ENCODE peak calls at places on chromosomes 13 and 19, in nine cellular contexts. R, Q, F, H, W, E, J, G and O are unnamed samples.
A peak's percentile ranks its signal among the peaks of the same experiment; 100 is the strongest.

GRCh38 chr13:55816976-55817601 is 1323.6 kb upstream of the PRR20A start:
- DNase-seq in F (no peak), J (no peak), G (no peak), E (no peak), H (no peak), Q (no peak), W (no peak), R (no peak), O (no peak)

GRCh38 chr19:27776020-27776419 is 1436.9 kb downstream of the UQCRFS1 start:
- DNase-seq in F (peak; percentile 69), H (no peak), W (peak; percentile 78), R (no peak), G (no peak), E (peak; percentile 69), J (no peak), Q (no peak), O (no peak)

GRCh38 chr13:68257111-68257842 is 1027.1 kb upstream of the PCDH9 start:
- DNase-seq in J (no peak), H (no peak), G (no peak), F (peak; percentile 1), R (no peak), Q (no peak), W (peak; percentile 61), E (peak; percentile 12), O (no peak)

GRCh38 chr19:719081-719512 is 10.4 kb downstream of the PALM start:
- DNase-seq in G (peak; percentile 72), F (peak; percentile 84), H (no peak), Q (no peak), W (peak; percentile 53), J (no peak), R (no peak), E (peak; percentile 43), O (no peak)

GRCh38 chr13:38341149-38341692 is 8.4 kb upstream of the UFM1 start:
- DNase-seq in G (no peak), R (no peak), J (no peak), Q (no peak), F (no peak), E (no peak), W (no peak), H (no peak), O (no peak)

GRCh38 chr19:3071764-3072163 is 9.5 kb upstream of the TLE5 start:
- DNase-seq in W (no peak), F (no peak), H (no peak), J (no peak), E (no peak), R (no peak), G (no peak), Q (no peak), O (no peak)

GRCh38 chr19:40529093-40529954 is 47.3 kb upstream of the SHKBP1 start:
- DNase-seq in W (peak; percentile 76), G (peak; percentile 82), F (peak; percentile 82), H (peak; percentile 88), R (peak; percentile 23), Q (peak; percentile 74), E (peak; percentile 95), J (peak; percentile 99), O (peak; percentile 39)

GRCh38 chr13:84399320-84400085 is 517.2 kb upstream of the SLITRK1 start:
- DNase-seq in Q (no peak), F (no peak), G (no peak), J (no peak), H (no peak), W (peak; percentile 25), R (no peak), E (peak; percentile 46), O (no peak)

GRCh38 chr19:42450314-42450934 is 7.7 kb upstream of the CXCL17 start:
- DNase-seq in F (peak; percentile 92), E (peak; percentile 89), J (peak; percentile 75), G (peak; percentile 64), H (peak; percentile 92), R (peak; percentile 51), W (peak; percentile 93), Q (peak; percentile 37), O (peak; percentile 87)

GRCh38 chr13:50208826-50209335 is 193.6 kb downstream of the KCNRG start:
- DNase-seq in J (no peak), H (peak; percentile 21), G (peak; percentile 48), R (no peak), F (peak; percentile 91), W (peak; percentile 98), Q (no peak), E (peak; percentile 54), O (no peak)

GRCh38 chr19:29587518-29587986 is 18.5 kb upstream of the POP4 start:
- DNase-seq in F (no peak), E (no peak), H (peak; percentile 19), G (no peak), W (no peak), R (no peak), J (no peak), Q (no peak), O (peak; percentile 37)

GRCh38 chr19:51076602-51077213 is 6.0 kb downstream of the KLK14 start:
- DNase-seq in F (no peak), W (no peak), J (no peak), R (no peak), Q (no peak), G (no peak), H (no peak), E (no peak), O (no peak)

GRCh38 chr13:19069684-19070397 is 111.8 kb downstream of the TUBA3C start:
- DNase-seq in J (no peak), R (no peak), E (no peak), F (no peak), G (no peak), H (no peak), Q (no peak), W (no peak), O (no peak)

GRCh38 chr13:33176526-33176925 is 109.0 kb downstream of the STARD13 start:
- DNase-seq in J (no peak), R (no peak), H (no peak), G (no peak), W (no peak), F (no peak), E (no peak), Q (no peak), O (no peak)

GRCh38 chr13:80011448-80012212 is 329.3 kb downstream of the SPRY2 start:
- DNase-seq in J (no peak), E (no peak), Q (no peak), G (no peak), F (peak; percentile 81), H (peak; percentile 20), R (no peak), W (peak; percentile 32), O (no peak)

GRCh38 chr19:29705706-29706105 is 9.4 kb downstream of the C19orf12 start:
- DNase-seq in W (no peak), J (no peak), G (no peak), F (no peak), E (no peak), H (no peak), R (no peak), Q (no peak), O (no peak)

GRCh38 chr13:78121459-78122348 is 203.1 kb upstream of the EDNRB start:
- DNase-seq in G (peak; percentile 31), J (peak; percentile 24), Q (no peak), W (peak; percentile 83), H (peak; percentile 16), E (peak; percentile 88), F (peak; percentile 85), R (no peak), O (peak; percentile 39)

DNA sequence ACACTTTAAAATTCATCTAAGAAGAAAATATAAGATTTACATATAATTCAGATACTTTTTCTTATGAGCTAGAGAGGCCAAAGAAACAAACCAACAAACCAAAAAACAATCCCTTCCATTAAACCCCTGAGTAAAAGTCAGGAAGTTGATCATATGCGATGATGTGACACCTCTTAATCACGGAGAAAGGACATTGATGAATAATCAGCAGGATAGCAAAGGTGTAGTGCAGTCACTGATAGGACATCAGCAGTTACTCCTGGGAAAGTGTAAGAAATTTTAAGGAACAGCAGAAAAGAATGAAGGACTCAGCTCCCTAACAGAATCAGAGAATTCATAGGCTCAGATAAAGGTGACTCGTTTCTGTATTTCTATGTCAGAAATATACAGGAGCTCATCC is 202.4 kb upstream of the EDNRB start:
- DNase-seq in E (peak; percentile 16), F (no peak), R (no peak), W (no peak), Q (no peak), H (no peak), J (no peak), G (no peak), O (no peak)
- H3K4me3 ChIP-seq in E (no peak overlapping the region), F (no peak overlapping the region), R (no peak overlapping the region), W (no peak overlapping the region), Q (peak overlapping the region; percentile 22), H (no peak overlapping the region), J (no peak overlapping the region), G (no peak overlapping the region), O (no peak overlapping the region)

DNA sequence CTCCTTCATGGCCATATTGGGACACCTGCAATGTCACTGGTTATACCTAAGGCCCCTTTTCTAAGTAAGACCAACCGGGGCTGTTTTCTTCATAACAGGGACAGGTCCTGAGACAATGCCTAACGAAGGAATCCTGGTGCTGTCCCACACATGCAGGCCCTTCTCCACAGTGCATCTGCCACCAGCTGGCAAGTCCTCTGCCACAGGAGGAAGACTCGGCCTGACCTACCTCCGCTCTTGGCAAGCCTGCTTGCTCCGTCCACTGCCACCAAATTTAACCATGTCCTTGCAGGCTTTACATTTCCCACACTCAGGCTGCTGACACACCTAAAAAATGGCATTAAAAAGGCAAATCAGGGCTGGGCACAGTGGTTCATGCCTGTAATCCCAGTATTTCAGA is 31.8 kb upstream of the EIF3G start:
- DNase-seq in Q (no peak), W (no peak), G (no peak), F (no peak), J (no peak), H (no peak), E (no peak), R (no peak), O (no peak)
- TF ChIP-seq CTCF in Q (no peak), W (no peak), G (no peak), F (no peak), J (no peak), H (no peak), E (no peak), R (no peak), O (no peak)

DNA sequence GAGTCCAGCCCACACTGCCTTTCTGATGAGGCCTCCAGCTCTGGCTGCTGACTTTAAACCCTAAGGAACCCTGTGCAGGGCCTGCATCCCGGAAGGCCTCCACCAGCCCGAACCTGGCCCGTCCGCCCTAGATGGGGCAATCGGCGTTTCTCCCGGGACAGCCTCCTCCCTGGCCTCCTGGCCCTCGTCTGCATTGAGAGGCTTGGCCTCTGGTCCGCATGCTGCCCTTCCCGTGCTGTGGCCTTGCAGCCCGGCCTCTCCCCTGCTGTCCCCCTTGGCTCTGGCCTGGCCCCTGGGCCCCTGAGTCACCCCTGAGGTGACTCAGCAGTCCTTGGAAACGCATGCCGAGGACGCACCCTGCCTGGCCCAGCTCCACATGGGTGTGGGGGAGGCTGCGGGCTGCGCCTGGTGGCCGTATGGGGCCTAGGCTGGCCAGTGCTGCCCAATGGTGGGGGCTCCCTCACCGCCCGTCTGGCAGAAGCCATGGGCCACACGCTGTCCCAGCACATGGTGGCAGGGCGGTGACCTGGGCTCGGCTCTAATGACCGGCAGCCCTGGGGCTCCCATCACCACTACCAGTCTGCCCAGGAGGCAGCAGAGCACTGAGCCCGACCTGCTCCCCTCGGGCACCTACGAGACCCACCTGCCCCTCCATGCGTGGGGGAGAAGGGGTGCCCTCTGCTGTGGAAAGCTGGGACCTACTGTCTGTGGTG is 25.7 kb downstream of the SH3GL1 start:
- DNase-seq in J (no peak), H (peak; percentile 70), R (peak; percentile 74), F (peak; percentile 88), Q (no peak), G (peak; percentile 78), W (peak; percentile 64), E (no peak), O (no peak)
- H3K4me3 ChIP-seq in J (no peak overlapping the region), H (no peak overlapping the region), R (peak overlapping the region; percentile 38), F (no peak overlapping the region), Q (no peak overlapping the region), G (peak overlapping the region; percentile 37), W (no peak overlapping the region), E (peak overlapping the region; percentile 35), O (peak overlapping the region; percentile 41)

GRCh38 chr13:113084094-113084942 is 21.3 kb upstream of the F7 start:
- DNase-seq in W (no peak), H (no peak), J (no peak), Q (no peak), F (no peak), R (no peak), G (no peak), E (peak; percentile 47), O (no peak)
- TF ChIP-seq CTCF in W (peak; percentile 42), H (no peak), J (no peak), Q (no peak), F (peak; percentile 24), R (no peak), G (no peak), E (peak; percentile 42), O (peak; percentile 22)